ENCODE peak calls at places on chromosome 16, in five cellular contexts. C, Z, H, B and F are unnamed samples.

GRCh38 chr16:69703638-69704037 is 22.7 kb downstream of the NQO1 start:
- DNase-seq in C (no peak), Z (no peak), H (no peak), B (no peak), F (no peak)

GRCh38 chr16:89922477-89922883 is 662 bp upstream of the TUBB3 start:
- DNase-seq in C (no peak), Z (no peak), H (peak; percentile 61), B (peak; percentile 86), F (no peak)

GRCh38 chr16:12436201-12436657 is 367.5 kb downstream of the CPPED1 start:
- DNase-seq in C (no peak), Z (no peak), H (no peak), B (no peak), F (no peak)

GRCh38 chr16:4915226-4915761 is 21.7 kb downstream of the PPL start:
- DNase-seq in C (no peak), Z (no peak), H (no peak), B (no peak), F (no peak)

GRCh38 chr16:53094013-53094630 is 39.3 kb downstream of the CHD9 start:
- DNase-seq in C (peak; percentile 90), Z (peak; percentile 64), H (peak; percentile 40), B (peak; percentile 72), F (peak; percentile 87)

GRCh38 chr16:30561212-30561816 is 3.1 kb upstream of the ZNF764 start:
- DNase-seq in C (no peak), Z (peak; percentile 68), H (peak; percentile 71), B (no peak), F (no peak)

GRCh38 chr16:78484509-78485058 is 385.1 kb downstream of the WWOX start:
- DNase-seq in C (no peak), Z (no peak), H (no peak), B (no peak), F (no peak)

GRCh38 chr16:85137323-85138072 is 25.2 kb upstream of the CIBAR2 start:
- DNase-seq in C (no peak), Z (peak; percentile 97), H (peak; percentile 97), B (peak; percentile 98), F (peak; percentile 57)

GRCh38 chr16:22030087-22030812 is 22.3 kb downstream of the MOSMO start:
- DNase-seq in C (no peak), Z (peak; percentile 66), H (no peak), B (no peak), F (no peak)

GRCh38 chr16:82638095-82638798 is 11.5 kb downstream of the CDH13 start:
- DNase-seq in C (no peak), Z (no peak), H (no peak), B (no peak), F (no peak)

GRCh38 chr16:8863594-8864424 is 5.0 kb downstream of the CARHSP1 start:
- DNase-seq in C (no peak), Z (peak; percentile 97), H (no peak), B (no peak), F (no peak)

GRCh38 chr16:26442333-26442732 is 624.4 kb upstream of the C16orf82 start:
- DNase-seq in C (no peak), Z (no peak), H (no peak), B (no peak), F (no peak)
- H3K4me3 ChIP-seq in C (no peak overlapping the region), Z (no peak overlapping the region), H (no peak overlapping the region), B (no peak overlapping the region), F (no peak overlapping the region)

DNA sequence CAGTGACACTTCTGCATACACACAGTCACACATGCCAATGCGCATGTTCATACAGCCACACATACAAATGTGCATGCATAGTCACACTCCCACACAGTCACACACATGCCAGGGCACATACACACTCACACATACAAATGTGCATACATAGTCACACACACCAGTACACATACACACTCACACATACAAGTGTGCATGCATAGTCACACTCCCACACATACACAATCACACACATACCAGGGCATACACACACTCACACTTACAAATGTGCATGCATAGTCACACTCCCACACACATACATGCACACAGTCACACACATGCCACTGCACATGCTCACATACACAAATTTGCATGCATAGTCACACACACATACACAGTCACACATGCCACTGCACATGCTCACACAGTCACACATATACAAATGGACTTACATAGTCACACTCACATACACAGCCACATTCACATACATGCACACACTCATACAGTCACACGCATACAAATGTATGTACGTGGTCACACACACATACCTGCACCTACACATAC is 84.2 kb downstream of the SOCS1 start:
- DNase-seq in C (no peak), Z (no peak), H (no peak), B (no peak), F (no peak)
- TF ChIP-seq CTCF in C (no peak), Z (no peak), H (no peak), B (no peak), F (no peak)

DNA sequence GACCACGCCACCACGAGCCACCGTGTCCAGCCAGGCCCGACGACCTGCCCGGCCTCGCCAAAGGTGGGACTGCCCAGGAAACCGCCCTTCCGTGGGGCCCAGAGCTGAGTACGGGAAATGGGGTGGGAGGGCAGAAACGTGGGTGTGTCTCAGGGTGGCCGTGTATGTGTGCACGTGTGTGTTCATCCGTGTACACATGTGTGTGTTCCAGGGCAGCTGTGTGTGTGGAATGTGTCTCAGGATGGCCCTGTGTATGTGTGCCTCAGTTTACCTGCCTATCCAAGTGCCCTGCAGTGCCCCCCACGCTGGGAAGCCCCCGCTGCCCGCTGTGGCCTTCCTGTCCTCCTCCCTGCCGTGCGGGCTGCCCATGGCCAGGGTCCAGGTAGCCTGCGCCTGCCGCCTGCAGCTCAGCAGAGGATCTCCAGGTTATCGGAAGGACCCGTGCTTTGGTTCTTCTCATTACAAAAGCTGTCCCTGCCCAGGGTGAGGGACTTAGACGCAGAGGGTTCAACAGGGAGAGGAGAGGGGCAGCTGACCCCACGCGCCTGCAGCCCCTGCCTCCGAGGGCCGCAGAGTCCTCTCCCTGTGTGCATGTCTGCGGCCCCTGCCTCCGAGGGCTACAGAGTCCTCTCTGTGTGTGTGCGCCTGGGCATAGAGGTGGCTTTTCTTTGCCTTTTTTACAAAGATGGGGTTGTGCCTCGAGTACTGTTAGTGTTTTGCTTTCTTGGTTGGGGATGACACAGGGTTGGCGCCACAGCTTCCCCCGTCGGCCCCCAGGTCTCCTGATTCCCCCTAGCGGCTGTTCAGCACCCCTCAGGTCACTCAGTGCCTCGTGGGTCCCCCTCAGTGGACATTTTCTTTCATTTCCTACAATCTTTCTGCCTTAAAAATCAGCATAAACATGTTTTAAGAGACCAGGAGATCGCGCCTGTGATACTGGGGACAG is 23.6 kb downstream of the ZNF469 start:
- DNase-seq in C (no peak), Z (no peak), H (no peak), B (no peak), F (no peak)
- H3K4me3 ChIP-seq in C (no peak overlapping the region), Z (no peak overlapping the region), H (peak overlapping the region; percentile 1), B (peak overlapping the region; percentile 32), F (no peak overlapping the region)

GRCh38 chr16:87579691-87580090 is 22.6 kb upstream of the JPH3 start:
- DNase-seq in C (no peak), Z (no peak), H (no peak), B (no peak), F (no peak)

GRCh38 chr16:87582221-87582965 is 19.9 kb upstream of the JPH3 start:
- DNase-seq in C (no peak), Z (no peak), H (peak; percentile 83), B (peak; percentile 93), F (no peak)

GRCh38 chr16:87582966-87583325 is 19.4 kb upstream of the JPH3 start:
- DNase-seq in C (no peak), Z (no peak), H (no peak), B (no peak), F (no peak)

GRCh38 chr16:87581867-87582220 is 20.5 kb upstream of the JPH3 start:
- DNase-seq in C (no peak), Z (no peak), H (peak; percentile 89), B (peak; percentile 97), F (no peak)

GRCh38 chr16:87580855-87581261 is 21.4 kb upstream of the JPH3 start:
- DNase-seq in C (no peak), Z (no peak), H (peak; percentile 56), B (no peak), F (no peak)
- TF ChIP-seq CTCF in C (no peak), Z (no peak), H (no peak), B (no peak), F (no peak)

DNA sequence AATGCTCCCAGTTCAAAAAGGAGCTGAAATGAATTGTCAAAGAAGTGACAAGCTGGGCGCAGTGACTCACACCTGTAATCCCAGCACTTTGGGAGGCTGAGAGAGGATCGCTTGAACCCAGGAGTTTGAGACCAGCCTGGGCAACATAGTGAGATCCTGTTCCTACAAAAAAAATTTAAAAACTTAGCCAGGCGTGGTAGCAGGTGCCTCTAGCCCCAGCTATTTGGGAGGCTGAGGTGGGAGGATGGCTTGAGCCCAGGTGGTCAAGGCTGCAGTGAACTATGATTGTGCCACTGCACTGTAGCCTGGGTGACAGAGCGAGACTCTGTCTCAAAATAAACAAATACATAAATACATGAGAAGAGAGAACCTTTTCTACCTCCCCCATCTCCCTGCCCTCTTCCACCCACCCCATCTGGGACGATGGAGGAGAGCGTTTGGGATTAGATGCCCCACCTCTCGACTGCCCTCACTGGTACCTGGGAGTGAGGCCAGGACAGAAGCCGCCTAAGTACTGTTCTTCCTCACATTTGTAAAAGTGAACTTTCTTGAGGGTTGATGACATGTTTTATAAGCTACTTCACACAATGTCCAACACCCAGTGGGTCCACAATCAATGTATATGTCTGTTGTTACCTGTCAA is 2.4 kb downstream of the IL4R start:
- DNase-seq in C (no peak), Z (no peak), H (no peak), B (no peak), F (no peak)
- H3K4me3 ChIP-seq in C (no peak overlapping the region), Z (peak overlapping the region; percentile 93), H (no peak overlapping the region), B (no peak overlapping the region), F (no peak overlapping the region)

DNA sequence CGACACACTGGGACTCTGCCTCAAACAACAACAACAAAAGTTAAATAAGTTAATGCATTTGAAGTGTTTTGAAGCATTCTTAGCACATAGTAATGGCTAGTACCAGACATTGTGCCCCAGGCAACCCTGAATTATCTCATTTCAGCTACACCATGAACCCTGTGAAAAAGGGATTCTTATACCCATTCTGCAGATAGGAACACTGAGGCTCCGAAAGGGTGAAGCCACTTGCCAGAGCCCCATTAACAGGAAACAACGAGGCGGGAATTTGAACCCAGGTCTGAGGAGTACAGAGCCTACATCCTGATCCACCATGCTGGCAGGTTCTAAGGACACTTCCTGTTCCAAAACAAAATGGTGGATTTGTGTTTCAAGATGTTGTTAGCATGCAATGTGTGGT is 9.2 kb downstream of the GPR139 start:
- DNase-seq in C (no peak), Z (no peak), H (no peak), B (no peak), F (no peak)
- TF ChIP-seq CTCF in C (no peak), Z (no peak), H (no peak), B (no peak), F (no peak)

DNA sequence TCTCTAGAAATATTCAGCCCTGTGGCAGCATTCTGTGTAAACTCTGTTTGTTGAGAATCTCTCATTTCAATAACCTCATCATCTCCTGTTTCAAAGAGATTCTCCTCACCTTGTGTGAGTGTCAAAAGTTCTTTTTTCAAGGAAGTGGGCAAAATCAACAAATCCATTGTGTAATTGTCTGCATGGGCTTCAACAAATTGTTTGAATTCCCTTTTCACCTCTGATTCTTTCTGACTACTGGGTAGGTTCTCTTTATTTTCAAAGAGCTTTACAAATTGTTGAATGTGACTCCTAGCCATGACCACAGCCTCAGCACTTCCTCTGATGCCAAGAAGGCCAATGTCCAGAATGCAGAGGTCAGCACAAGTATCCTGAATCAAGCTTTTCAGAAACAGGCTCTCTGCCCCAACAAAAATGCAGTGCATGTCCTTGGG is 48.0 kb downstream of the N4BP1 start:
- DNase-seq in C (no peak), Z (no peak), H (no peak), B (no peak), F (no peak)
- H3K4me3 ChIP-seq in C (no peak overlapping the region), Z (no peak overlapping the region), H (no peak overlapping the region), B (no peak overlapping the region), F (no peak overlapping the region)